ENCODE peak calls at places on chromosome 7, in five cellular contexts. H is IMR-90, Z is Peyer's patch, W is HCT116, P is hepatocyte. G is an unnamed sample.

GRCh38 chr7:1283941-1284742 is 51.5 kb downstream of the UNCX start:
- DNase-seq in P (no peak), Z (no peak), W (no peak), H (no peak), G (no peak)

GRCh38 chr7:14158111-14158510 is 168.6 kb upstream of the ETV1 start:
- DNase-seq in H (no peak), W (no peak), Z (no peak), P (no peak), G (no peak)

GRCh38 chr7:117010375-117011133 is 57.3 kb downstream of the ST7 start:
- DNase-seq in H (peak), Z (no peak), P (no peak), W (no peak), G (no peak)

GRCh38 chr7:149285581-149285975 is 23.6 kb downstream of the ZNF783 start:
- DNase-seq in Z (peak), W (no peak), P (no peak), H (peak), G (peak)

GRCh38 chr7:5451391-5451790 is 27.8 kb upstream of the TNRC18 start:
- DNase-seq in H (no peak), Z (no peak), P (no peak), W (no peak), G (no peak)

GRCh38 chr7:83475403-83475802 is 173.5 kb downstream of the SEMA3E start:
- DNase-seq in H (no peak), W (peak), Z (no peak), P (no peak), G (no peak)

GRCh38 chr7:19146699-19147098 is 1.5 kb upstream of the FERD3L start:
- DNase-seq in Z (no peak), H (peak), P (peak), W (no peak), G (peak)

GRCh38 chr7:732094-732541 is 5.0 kb upstream of the PRKAR1B start:
- DNase-seq in Z (no peak), H (no peak), P (peak), W (peak), G (peak)

GRCh38 chr7:28942158-28942557 is 16.0 kb downstream of the TRIL start:
- DNase-seq in H (no peak), Z (no peak), P (no peak), W (no peak), G (no peak)

GRCh38 chr7:108000875-108001758 is 1.8 kb downstream of the LAMB1 start:
- DNase-seq in W (no peak), Z (no peak), H (peak), P (peak), G (peak)

GRCh38 chr7:84524714-84525694 is 330.4 kb upstream of the SEMA3A start:
- DNase-seq in W (no peak), P (no peak), Z (no peak), H (peak), G (peak)

GRCh38 chr7:27088002-27088931 is 7.5 kb downstream of the HOXA1 start:
- DNase-seq in H (no peak), W (no peak), P (no peak), Z (no peak), G (no peak)

GRCh38 chr7:85890244-85890811 is 703.5 kb upstream of the SEMA3D start:
- DNase-seq in H (peak), Z (no peak), P (peak), W (peak), G (peak)

GRCh38 chr7:113109718-113110117 is 8.6 kb downstream of the SMIM30 start:
- DNase-seq in H (no peak), Z (no peak), W (no peak), P (no peak), G (no peak)

GRCh38 chr7:127107601-127108007 is 145.1 kb downstream of the GRM8 start:
- DNase-seq in W (peak), Z (no peak), H (peak), P (peak), G (peak)

GRCh38 chr7:84232653-84233052 is 38.1 kb upstream of the SEMA3A start:
- DNase-seq in Z (no peak), W (no peak), H (peak), P (no peak), G (peak)

GRCh38 chr7:70893422-70893821 is 238.5 kb upstream of the GALNT17 start:
- DNase-seq in P (no peak), H (no peak), W (no peak), Z (no peak), G (no peak)

GRCh38 chr7:70890147-70890969 is 241.6 kb upstream of the GALNT17 start:
- DNase-seq in W (no peak), P (no peak), H (no peak), Z (no peak), G (no peak)

GRCh38 chr7:70894799-70895198 is 237.1 kb upstream of the GALNT17 start:
- DNase-seq in W (no peak), P (no peak), H (no peak), Z (no peak), G (no peak)

DNA sequence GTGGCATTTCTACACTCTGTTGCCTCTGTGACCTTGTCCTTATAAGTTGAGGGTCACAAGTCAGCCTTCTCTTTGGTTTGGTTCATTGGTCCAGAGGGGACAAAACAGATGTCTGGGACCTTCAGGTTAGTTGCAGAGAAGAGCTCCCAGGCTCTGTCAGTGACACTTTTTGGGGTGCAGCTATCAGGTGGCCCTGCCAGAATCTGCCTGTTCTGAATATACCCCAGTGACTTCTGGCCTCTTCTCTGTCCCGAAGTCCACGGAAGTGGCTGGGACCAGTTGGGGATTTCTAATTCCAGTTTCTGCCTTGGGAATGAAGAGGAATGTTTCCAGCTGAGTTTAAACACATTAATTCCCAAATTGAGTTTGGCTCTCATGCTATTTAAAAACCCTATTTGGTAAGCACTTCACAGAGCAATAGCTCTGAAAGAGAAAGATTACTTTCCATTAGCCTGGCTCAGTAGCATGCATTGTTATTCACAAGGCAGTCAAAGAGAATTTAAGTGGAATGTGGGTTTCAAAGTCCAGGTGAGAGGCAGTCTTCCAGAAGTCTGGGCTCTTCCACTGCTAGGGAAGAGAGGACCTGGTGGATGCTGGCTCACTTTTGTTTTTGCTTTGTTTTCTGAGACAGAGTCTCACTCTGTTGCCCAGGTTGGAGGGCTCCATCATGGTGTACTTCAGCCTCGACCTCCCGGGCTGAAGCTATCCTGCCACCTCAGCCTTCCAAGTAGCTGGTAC is 237.8 kb upstream of the GALNT17 start:
- DNase-seq in W (no peak), P (peak), H (no peak), Z (no peak), G (no peak)
- H3K4me3 ChIP-seq in W (no peak), P (no peak), H (no peak), Z (no peak), G (no peak)

GRCh38 chr7:95993420-95993819 is 221.1 kb downstream of the DYNC1I1 start:
- DNase-seq in Z (no peak), P (no peak), W (no peak), H (no peak), G (no peak)
- TF ChIP-seq CTCF in Z (no peak), P (peak), W (peak), H (no peak), G (no peak)

DNA sequence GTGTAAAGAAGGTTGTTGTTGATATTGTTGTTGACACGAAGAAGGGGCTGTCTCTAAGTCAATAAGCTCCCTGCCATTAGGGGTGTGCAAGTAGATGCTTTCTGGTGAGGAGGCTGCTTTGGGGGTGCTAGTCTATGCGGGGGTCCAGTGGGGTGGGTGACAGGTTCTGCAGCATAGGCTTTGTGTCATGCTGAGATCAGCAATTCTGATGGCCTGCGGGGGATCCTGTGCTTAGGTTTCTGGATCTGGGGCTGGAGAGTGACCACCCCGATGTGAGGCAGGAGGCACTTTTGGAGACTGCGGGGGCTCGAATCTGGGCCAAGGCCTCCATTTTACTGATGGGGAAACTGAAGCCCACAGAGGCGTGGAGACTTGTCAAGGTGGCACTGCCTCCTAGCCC is 5.1 kb downstream of the AQP1 start:
- DNase-seq in H (no peak), P (no peak), Z (no peak), W (no peak), G (no peak)
- H3K4me3 ChIP-seq in H (no peak), P (no peak), Z (no peak), W (no peak), G (no peak)

DNA sequence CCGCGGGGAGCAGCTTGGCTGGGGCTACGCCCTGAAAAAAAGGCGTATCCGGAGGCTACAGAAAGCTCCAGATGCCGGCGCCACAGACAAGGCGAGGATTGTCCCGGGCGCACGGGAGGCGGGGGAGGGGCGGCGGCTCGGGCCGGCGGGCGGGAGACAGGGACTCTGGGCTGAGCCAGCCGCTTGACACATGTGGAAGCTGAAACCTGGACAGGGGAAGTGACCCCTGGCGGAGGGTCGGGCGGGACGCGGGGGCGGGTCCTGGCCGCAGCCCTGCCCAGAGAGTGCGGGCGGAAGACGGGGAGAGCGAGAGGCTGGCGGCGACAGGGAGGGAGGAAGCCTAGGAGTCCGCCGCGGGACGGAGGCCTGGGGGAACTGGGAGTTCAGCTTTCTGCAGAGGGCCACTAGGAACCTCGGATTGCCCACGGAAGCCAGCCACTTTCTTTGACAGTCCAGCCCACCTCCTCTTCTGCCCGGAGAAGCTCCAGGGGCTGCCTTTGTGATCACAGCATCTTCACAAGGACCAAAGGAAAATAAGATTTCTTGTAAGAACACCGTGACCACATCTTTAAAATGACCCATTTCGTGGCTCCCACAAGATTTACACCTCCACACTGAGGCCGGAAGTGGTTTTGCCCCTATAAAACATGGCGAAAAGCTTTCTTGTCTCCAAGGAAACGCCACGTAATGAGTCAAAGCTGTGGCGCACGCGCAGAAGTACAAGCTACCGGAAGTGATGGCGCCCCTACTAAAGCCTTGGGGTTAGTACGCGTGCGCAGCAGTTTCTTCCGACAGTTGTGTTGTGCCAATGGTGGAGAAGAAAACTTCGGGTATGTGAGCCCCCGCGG is at the start of the genes PLOD3 and ZNHIT1:
- DNase-seq in H (peak), W (peak), Z (peak), P (peak), G (peak)
- TF ChIP-seq CTCF in H (peak), W (peak), Z (no peak), P (no peak), G (no peak)

DNA sequence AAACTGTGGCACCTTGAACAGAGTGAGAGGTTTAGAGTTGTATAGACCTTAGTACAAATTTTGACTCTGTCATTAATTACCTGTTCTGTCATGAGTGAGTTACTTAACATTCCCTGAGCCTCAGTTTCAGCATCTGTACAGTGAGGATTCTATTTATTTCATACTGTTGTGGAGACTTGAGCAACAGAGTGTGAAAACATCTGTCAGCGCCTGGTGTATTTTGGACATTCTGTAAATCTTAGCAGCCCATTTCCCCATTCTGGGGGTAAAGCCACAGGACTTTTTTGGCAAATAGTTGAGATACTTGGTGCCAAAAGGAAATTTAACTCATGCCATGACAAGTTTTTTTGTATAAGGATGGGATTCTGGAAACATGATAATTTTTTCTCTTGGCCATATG is 94.8 kb downstream of the AUTS2 start:
- DNase-seq in Z (no peak), P (no peak), W (no peak), H (no peak), G (no peak)
- H3K4me3 ChIP-seq in Z (no peak), P (no peak), W (no peak), H (no peak), G (no peak)

GRCh38 chr7:51428226-51428887 is 111.7 kb upstream of the COBL start:
- DNase-seq in Z (no peak), W (peak), P (peak), H (no peak), G (no peak)
- TF ChIP-seq CTCF in Z (no peak), W (peak), P (peak), H (peak), G (no peak)

GRCh38 chr7:45582136-45582742 is 8.1 kb downstream of the ADCY1 start:
- DNase-seq in W (no peak), Z (no peak), H (no peak), P (no peak), G (no peak)

GRCh38 chr7:45581271-45581780 is 7.2 kb downstream of the ADCY1 start:
- DNase-seq in W (no peak), P (no peak), H (no peak), Z (no peak), G (no peak)

GRCh38 chr7:45582868-45583277 is 8.7 kb downstream of the ADCY1 start:
- DNase-seq in P (no peak), Z (no peak), W (no peak), H (no peak), G (no peak)

GRCh38 chr7:45584261-45585210 is 10.4 kb downstream of the ADCY1 start:
- DNase-seq in Z (no peak), W (no peak), P (no peak), H (no peak), G (no peak)

GRCh38 chr7:45583296-45583695 is 9.1 kb downstream of the ADCY1 start:
- DNase-seq in P (no peak), Z (no peak), H (no peak), W (no peak), G (no peak)
- H3K4me3 ChIP-seq in P (no peak), Z (no peak), H (no peak), W (no peak), G (no peak)

GRCh38 chr7:80834105-80834410 is 84.8 kb downstream of the SEMA3C start:
- DNase-seq in W (no peak), H (no peak), P (no peak), Z (no peak), G (no peak)

GRCh38 chr7:80837345-80837744 is 81.5 kb downstream of the SEMA3C start:
- DNase-seq in Z (no peak), P (no peak), H (no peak), W (no peak), G (no peak)

GRCh38 chr7:80831996-80832395 is 86.9 kb downstream of the SEMA3C start:
- DNase-seq in P (no peak), W (no peak), Z (no peak), H (peak), G (no peak)

GRCh38 chr7:80833289-80834104 is 85.4 kb downstream of the SEMA3C start:
- DNase-seq in Z (no peak), H (peak), W (no peak), P (no peak), G (no peak)

DNA sequence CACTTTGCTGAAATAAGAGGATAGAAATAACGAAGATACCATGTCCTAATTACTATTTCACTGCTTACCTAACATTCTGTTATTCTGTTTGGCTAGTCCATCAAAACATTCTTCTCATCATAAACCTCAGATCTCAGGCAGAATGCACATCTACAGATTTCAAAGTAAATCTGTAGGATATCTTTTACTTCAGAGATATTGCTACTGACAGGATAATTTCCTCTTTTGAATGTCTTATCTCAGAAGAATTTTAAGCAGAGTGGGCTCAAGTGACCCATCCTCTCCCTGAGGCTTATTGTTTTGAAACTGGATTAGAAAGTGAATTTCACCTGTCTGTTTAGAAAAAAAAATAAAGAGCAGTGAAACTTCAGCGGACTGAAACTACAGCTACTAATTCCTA is 83.6 kb downstream of the SEMA3C start:
- DNase-seq in W (no peak), Z (no peak), H (no peak), P (no peak), G (no peak)
- TF ChIP-seq CTCF in W (no peak), Z (no peak), H (no peak), P (no peak), G (no peak)

DNA sequence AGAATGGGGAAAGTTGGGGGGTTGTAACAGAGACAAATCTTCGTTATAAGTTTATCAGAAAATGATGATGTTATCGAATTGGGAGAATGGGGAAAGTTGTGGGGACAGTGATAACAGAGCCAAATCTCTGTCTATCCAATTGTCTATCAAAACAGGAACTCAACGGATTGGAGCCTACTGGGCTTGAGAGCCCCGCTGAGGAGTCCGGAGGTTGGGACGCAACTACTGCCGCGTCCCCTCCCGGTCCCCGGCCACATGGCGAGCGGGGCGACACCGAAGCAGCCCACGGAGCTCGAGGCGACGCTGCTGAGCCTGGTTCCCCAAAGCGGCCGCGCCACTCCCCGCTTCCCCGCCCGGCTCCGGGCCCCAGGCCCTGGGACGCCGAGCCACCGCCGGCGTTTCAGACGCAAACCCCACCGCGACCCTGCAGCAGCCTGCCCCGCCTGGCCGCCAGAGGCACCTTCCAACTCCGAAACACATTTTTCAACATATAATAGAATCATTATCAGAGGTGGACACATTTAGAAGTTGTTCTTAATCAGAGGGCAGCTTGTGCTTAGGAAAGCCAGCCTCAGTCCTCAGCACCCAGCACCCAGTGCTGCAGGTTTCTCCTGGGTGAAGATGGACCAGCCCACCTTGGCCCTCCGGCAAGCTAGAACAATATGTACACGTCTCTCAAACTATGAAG is 13.8 kb upstream of the RALA start:
- DNase-seq in P (peak), H (no peak), W (no peak), Z (no peak), G (no peak)
- H3K4me3 ChIP-seq in P (peak), H (peak), W (no peak), Z (peak), G (peak)

GRCh38 chr7:79320741-79321473 is 132.6 kb downstream of the MAGI2 start:
- DNase-seq in P (no peak), Z (no peak), H (peak), W (no peak), G (no peak)
- TF ChIP-seq CTCF in P (no peak), Z (no peak), H (no peak), W (peak), G (no peak)

G was measured in fibroblast of villous mesenchyme.